ENCODE peak calls at places on chromosome 10, in five cellular contexts. One of them, this sample, is unnamed.

GRCh38 chr10:132304756-132305509 is 2.8 kb downstream of the STK32C start:
- DNase-seq in HL-60: no peak
- DNase-seq in HCT116: no peak
- DNase-seq in suprapubic skin: peak; percentile 49
- DNase-seq in prostate gland: no peak
- DNase-seq in this sample: no peak

GRCh38 chr10:10138685-10139084 is 879.0 kb upstream of the CELF2 start:
- DNase-seq in HL-60: no peak
- DNase-seq in HCT116: no peak
- DNase-seq in suprapubic skin: no peak
- DNase-seq in prostate gland: no peak
- DNase-seq in this sample: no peak

GRCh38 chr10:123724747-123725146 is 58.6 kb downstream of the GPR26 start:
- DNase-seq in HL-60: no peak
- DNase-seq in HCT116: no peak
- DNase-seq in suprapubic skin: no peak
- DNase-seq in prostate gland: no peak
- DNase-seq in this sample: no peak

GRCh38 chr10:22491931-22492615 is 146.8 kb downstream of the SPAG6 start:
- DNase-seq in HL-60: peak; percentile 23
- DNase-seq in HCT116: no peak
- DNase-seq in suprapubic skin: no peak
- DNase-seq in prostate gland: no peak
- DNase-seq in this sample: peak; percentile 64

GRCh38 chr10:69965919-69966662 is 86.6 kb upstream of the MACROH2A2 start:
- DNase-seq in HL-60: no peak
- DNase-seq in HCT116: no peak
- DNase-seq in suprapubic skin: no peak
- DNase-seq in prostate gland: no peak
- DNase-seq in this sample: peak; percentile 80

GRCh38 chr10:29576681-29577080 is 58.1 kb downstream of the SVIL start:
- DNase-seq in HL-60: no peak
- DNase-seq in HCT116: no peak
- DNase-seq in suprapubic skin: no peak
- DNase-seq in prostate gland: no peak
- DNase-seq in this sample: no peak

GRCh38 chr10:58319599-58319998 is 15.2 kb upstream of the UBE2D1 start:
- DNase-seq in HL-60: no peak
- DNase-seq in HCT116: no peak
- DNase-seq in suprapubic skin: no peak
- DNase-seq in prostate gland: no peak
- DNase-seq in this sample: no peak

GRCh38 chr10:6928531-6929080 is 348.5 kb upstream of the PRKCQ start:
- DNase-seq in HL-60: no peak
- DNase-seq in HCT116: no peak
- DNase-seq in suprapubic skin: no peak
- DNase-seq in prostate gland: no peak
- DNase-seq in this sample: no peak

GRCh38 chr10:129832582-129833249 is 131.4 kb downstream of the EBF3 start:
- DNase-seq in HL-60: no peak
- DNase-seq in HCT116: no peak
- DNase-seq in suprapubic skin: peak; percentile 48
- DNase-seq in prostate gland: no peak
- DNase-seq in this sample: no peak

GRCh38 chr10:11212285-11212684 is 194.6 kb downstream of the CELF2 start:
- DNase-seq in HL-60: no peak
- DNase-seq in HCT116: no peak
- DNase-seq in suprapubic skin: no peak
- DNase-seq in prostate gland: no peak
- DNase-seq in this sample: no peak

GRCh38 chr10:44388641-44389040 is 3.7 kb upstream of the CXCL12 start:
- DNase-seq in HL-60: no peak
- DNase-seq in HCT116: no peak
- DNase-seq in suprapubic skin: peak; percentile 37
- DNase-seq in prostate gland: no peak
- DNase-seq in this sample: no peak

GRCh38 chr10:132631348-132631735 is 93.8 kb downstream of the INPP5A start:
- DNase-seq in HL-60: no peak
- DNase-seq in HCT116: no peak
- DNase-seq in suprapubic skin: peak; percentile 58
- DNase-seq in prostate gland: peak; percentile 82
- DNase-seq in this sample: no peak

GRCh38 chr10:118276203-118276602 is 65.9 kb downstream of the FAM204A start:
- DNase-seq in HL-60: no peak
- DNase-seq in HCT116: no peak
- DNase-seq in suprapubic skin: no peak
- DNase-seq in prostate gland: no peak
- DNase-seq in this sample: no peak

GRCh38 chr10:131224106-131224505 is 87.4 kb downstream of the TCERG1L start:
- DNase-seq in HL-60: no peak
- DNase-seq in HCT116: no peak
- DNase-seq in suprapubic skin: no peak
- DNase-seq in prostate gland: no peak
- DNase-seq in this sample: no peak

GRCh38 chr10:101061814-101062230 is at the start of gene KAZALD1:
- DNase-seq in HL-60: no peak
- DNase-seq in HCT116: no peak
- DNase-seq in suprapubic skin: no peak
- DNase-seq in prostate gland: no peak
- DNase-seq in this sample: no peak

GRCh38 chr10:3421537-3422257 is 249.1 kb upstream of the PITRM1 start:
- DNase-seq in HL-60: no peak
- DNase-seq in HCT116: no peak
- DNase-seq in suprapubic skin: peak; percentile 35
- DNase-seq in prostate gland: no peak
- DNase-seq in this sample: no peak

GRCh38 chr10:128734734-128735133 is 608.5 kb upstream of the MKI67 start:
- DNase-seq in HL-60: no peak
- DNase-seq in HCT116: no peak
- DNase-seq in suprapubic skin: no peak
- DNase-seq in prostate gland: no peak
- DNase-seq in this sample: no peak

GRCh38 chr10:95755511-95756004 is 405 bp upstream of the ENTPD1 start:
- DNase-seq in HL-60: peak; percentile 88
- DNase-seq in HCT116: no peak
- DNase-seq in suprapubic skin: peak; percentile 72
- DNase-seq in prostate gland: no peak
- DNase-seq in this sample: no peak

GRCh38 chr10:95758351-95759025 is 2.5 kb downstream of the ENTPD1 start:
- DNase-seq in HL-60: no peak
- DNase-seq in HCT116: no peak
- DNase-seq in suprapubic skin: no peak
- DNase-seq in prostate gland: no peak
- DNase-seq in this sample: no peak

GRCh38 chr10:95756796-95757657 is 1.1 kb downstream of the ENTPD1 start:
- DNase-seq in HL-60: no peak
- DNase-seq in HCT116: no peak
- DNase-seq in suprapubic skin: no peak
- DNase-seq in prostate gland: no peak
- DNase-seq in this sample: no peak

GRCh38 chr10:95759233-95759826 is 3.4 kb downstream of the ENTPD1 start:
- DNase-seq in HL-60: no peak
- DNase-seq in HCT116: no peak
- DNase-seq in suprapubic skin: no peak
- DNase-seq in prostate gland: no peak
- DNase-seq in this sample: no peak

DNA sequence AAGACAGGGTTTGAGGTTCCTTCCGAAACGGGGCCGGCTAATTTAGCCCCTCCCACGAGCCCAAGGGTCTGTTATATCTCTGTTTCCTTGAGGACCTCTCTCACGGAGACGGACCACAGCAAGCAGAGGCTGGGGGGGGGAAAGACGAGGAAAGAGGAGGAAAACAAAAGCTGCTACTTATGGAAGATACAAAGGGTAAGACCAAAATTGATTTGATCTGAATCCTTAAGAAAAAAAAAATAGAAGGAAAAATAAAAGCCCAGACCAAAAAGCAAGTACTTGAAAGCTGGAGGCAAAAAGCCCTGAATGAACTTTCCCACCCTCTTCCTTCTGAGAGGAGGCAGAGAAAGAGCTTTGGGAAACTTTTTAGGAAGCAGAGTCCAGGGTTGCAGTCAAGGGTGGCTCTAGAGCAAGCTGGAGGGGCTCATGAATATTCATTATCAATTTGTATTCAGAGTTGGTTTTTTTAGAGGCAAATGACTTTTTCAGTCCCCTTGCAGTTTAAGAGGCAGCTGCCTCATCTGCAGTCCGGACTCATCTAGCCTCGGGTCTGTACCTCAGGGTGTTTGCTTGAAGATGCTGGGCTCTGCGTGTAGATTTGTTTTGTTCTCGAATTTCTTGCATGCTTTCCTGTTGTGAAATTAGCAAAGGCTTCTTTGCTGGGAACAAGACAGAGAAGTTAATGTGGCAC is at the start of gene ENTPD1:
- DNase-seq in HL-60: peak; percentile 67
- DNase-seq in HCT116: no peak
- DNase-seq in suprapubic skin: no peak
- DNase-seq in prostate gland: no peak
- DNase-seq in this sample: no peak
- H3K4me3 ChIP-seq in HL-60: peak within 1 kb of the TSS; percentile 45
- H3K4me3 ChIP-seq in HCT116: no peak within 1 kb of the TSS
- H3K4me3 ChIP-seq in suprapubic skin: peak within 1 kb of the TSS; percentile 33
- H3K4me3 ChIP-seq in prostate gland: peak within 1 kb of the TSS; percentile 11
- H3K4me3 ChIP-seq in this sample: peak within 1 kb of the TSS; percentile 58

DNA sequence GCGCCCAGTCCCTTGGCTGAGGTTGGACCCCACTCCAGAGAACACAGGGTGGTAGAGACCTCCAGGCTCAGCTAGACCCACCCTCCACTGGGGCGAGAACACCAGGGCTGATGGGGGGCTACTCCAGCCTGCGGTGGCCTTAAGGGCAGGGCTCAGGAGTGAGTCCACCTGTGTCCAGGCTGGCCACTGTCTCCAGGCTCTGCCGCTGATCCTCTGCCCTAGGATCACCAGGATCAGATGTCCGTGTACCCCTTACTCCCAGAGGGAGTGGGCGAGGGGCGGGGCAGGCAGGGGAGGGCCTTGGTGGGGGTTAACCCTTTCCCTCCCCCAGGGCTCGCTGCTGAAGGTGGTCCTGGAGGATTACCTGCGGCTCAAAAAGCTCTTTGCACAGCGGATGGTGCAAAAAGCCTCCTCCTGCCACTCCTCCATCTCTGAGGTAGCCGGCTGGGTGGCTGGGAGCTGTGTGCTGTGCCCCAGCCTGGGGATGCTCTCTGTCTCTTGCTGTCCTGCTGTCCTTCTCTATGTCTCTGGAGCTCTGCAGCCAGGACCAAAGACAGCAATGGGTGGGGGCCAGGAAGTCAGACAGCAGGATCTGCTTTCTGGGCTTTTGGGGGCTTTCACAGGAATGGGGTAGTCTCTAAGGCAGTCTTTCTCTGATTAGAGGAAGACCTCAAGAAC is 38.0 kb downstream of the PSAP start:
- DNase-seq in HL-60: no peak
- DNase-seq in HCT116: no peak
- DNase-seq in suprapubic skin: no peak
- DNase-seq in prostate gland: no peak
- DNase-seq in this sample: no peak
- TF ChIP-seq POLR2AphosphoS5 in HL-60: no peak
- TF ChIP-seq POLR2AphosphoS5 in HCT116: no peak
- TF ChIP-seq POLR2AphosphoS5 in suprapubic skin: no peak
- TF ChIP-seq POLR2AphosphoS5 in prostate gland: no peak
- TF ChIP-seq POLR2AphosphoS5 in this sample: no peak

GRCh38 chr10:86708783-86709778 is 40.8 kb downstream of the LDB3 start:
- DNase-seq in HL-60: no peak
- DNase-seq in HCT116: no peak
- DNase-seq in suprapubic skin: no peak
- DNase-seq in prostate gland: no peak
- DNase-seq in this sample: no peak

GRCh38 chr10:86709786-86710185 is 41.5 kb downstream of the LDB3 start:
- DNase-seq in HL-60: no peak
- DNase-seq in HCT116: no peak
- DNase-seq in suprapubic skin: no peak
- DNase-seq in prostate gland: no peak
- DNase-seq in this sample: no peak

GRCh38 chr10:86710987-86711236 is 42.6 kb downstream of the LDB3 start:
- DNase-seq in HL-60: no peak
- DNase-seq in HCT116: no peak
- DNase-seq in suprapubic skin: no peak
- DNase-seq in prostate gland: no peak
- DNase-seq in this sample: no peak

GRCh38 chr10:86711957-86712708 is 43.8 kb downstream of the LDB3 start:
- DNase-seq in HL-60: no peak
- DNase-seq in HCT116: no peak
- DNase-seq in suprapubic skin: no peak
- DNase-seq in prostate gland: peak; percentile 38
- DNase-seq in this sample: no peak

GRCh38 chr10:86711237-86711956 is 43.1 kb downstream of the LDB3 start:
- DNase-seq in HL-60: peak; percentile 57
- DNase-seq in HCT116: peak; percentile 54
- DNase-seq in suprapubic skin: peak; percentile 91
- DNase-seq in prostate gland: peak; percentile 84
- DNase-seq in this sample: peak; percentile 95
- TF ChIP-seq CTCF in HL-60: peak; percentile 77
- TF ChIP-seq CTCF in HCT116: no peak
- TF ChIP-seq CTCF in suprapubic skin: peak; percentile 57
- TF ChIP-seq CTCF in prostate gland: peak; percentile 85
- TF ChIP-seq CTCF in this sample: peak; percentile 94

GRCh38 chr10:91800756-91801155 is 2.5 kb downstream of the TNKS2 start:
- DNase-seq in HL-60: no peak
- DNase-seq in HCT116: no peak
- DNase-seq in suprapubic skin: no peak
- DNase-seq in prostate gland: no peak
- DNase-seq in this sample: no peak

GRCh38 chr10:91800192-91800591 is 2.0 kb downstream of the TNKS2 start:
- DNase-seq in HL-60: no peak
- DNase-seq in HCT116: no peak
- DNase-seq in suprapubic skin: no peak
- DNase-seq in prostate gland: no peak
- DNase-seq in this sample: no peak

GRCh38 chr10:91804126-91804510 is 5.9 kb downstream of the TNKS2 start:
- DNase-seq in HL-60: no peak
- DNase-seq in HCT116: no peak
- DNase-seq in suprapubic skin: no peak
- DNase-seq in prostate gland: no peak
- DNase-seq in this sample: no peak

GRCh38 chr10:91805110-91805825 is 7.0 kb downstream of the TNKS2 start:
- DNase-seq in HL-60: no peak
- DNase-seq in HCT116: no peak
- DNase-seq in suprapubic skin: no peak
- DNase-seq in prostate gland: no peak
- DNase-seq in this sample: no peak

DNA sequence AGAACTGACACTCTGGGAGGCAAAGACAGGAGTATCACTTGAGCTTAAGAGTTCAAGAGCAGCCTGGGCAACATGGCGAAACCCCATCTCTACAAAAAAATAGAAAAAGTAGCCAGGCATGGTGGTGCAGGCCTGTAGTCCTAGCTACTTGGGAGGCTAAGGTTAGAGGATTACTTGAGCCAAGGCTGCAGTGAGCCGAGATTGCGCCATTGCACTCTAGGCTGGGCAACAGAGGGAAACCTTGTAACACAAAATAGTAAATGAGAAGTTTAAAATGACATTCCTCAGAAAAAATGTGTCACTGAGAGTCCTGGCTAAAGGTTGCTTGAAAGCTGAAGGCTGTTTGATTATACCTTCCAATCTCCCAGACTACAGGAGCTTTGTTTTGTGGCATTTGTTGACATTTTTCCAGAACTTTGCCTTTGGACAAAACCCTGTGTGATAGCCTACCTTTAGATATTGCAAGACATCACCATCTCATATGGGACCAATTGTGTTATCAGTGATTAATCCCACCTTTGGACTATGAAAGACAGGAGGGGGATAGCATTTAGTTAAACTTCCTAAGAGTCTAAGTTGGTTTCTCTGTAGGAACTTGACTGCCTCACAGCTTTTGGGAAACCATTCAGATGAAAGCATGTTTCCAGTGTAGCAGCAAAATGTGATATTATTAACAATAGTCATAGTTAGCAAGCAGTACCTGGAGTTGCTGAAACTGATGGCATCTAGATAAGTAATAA is 5.3 kb downstream of the TNKS2 start:
- DNase-seq in HL-60: no peak
- DNase-seq in HCT116: no peak
- DNase-seq in suprapubic skin: no peak
- DNase-seq in prostate gland: no peak
- DNase-seq in this sample: no peak
- H3K4me3 ChIP-seq in HL-60: no peak overlapping the region
- H3K4me3 ChIP-seq in HCT116: no peak overlapping the region
- H3K4me3 ChIP-seq in suprapubic skin: no peak overlapping the region
- H3K4me3 ChIP-seq in prostate gland: no peak overlapping the region
- H3K4me3 ChIP-seq in this sample: no peak overlapping the region

This sample was measured in esophagus muscularis mucosa.